ENCODE peak calls at places on chromosomes 1 and 21, in four cellular contexts. J is H1, E is neuronal stem cell, R is IMR-90. X is an unnamed sample.

GRCh38 chr1:83918688-83919285 is 80.1 kb downstream of the TTLL7 start:
- DNase-seq in J (no peak), E (no peak), R (no peak), X (no peak)

GRCh38 chr1:232327296-232327695 is 302.6 kb downstream of the SIPA1L2 start:
- DNase-seq in J (no peak), E (no peak), R (no peak), X (no peak)

GRCh38 chr1:175749075-175749474 is 5.7 kb upstream of the TNR start:
- DNase-seq in J (no peak), E (no peak), R (no peak), X (no peak)

GRCh38 chr1:202547215-202547614 is 163.0 kb downstream of the SYT2 start:
- DNase-seq in J (no peak), E (no peak), R (no peak), X (no peak)

GRCh38 chr1:6157528-6158174 is 22.5 kb downstream of the CHD5 start:
- DNase-seq in J (no peak), E (no peak), R (peak; percentile 47), X (peak; percentile 93)

GRCh38 chr1:64849942-64850341 is 105.1 kb downstream of the RAVER2 start:
- DNase-seq in J (no peak), E (no peak), R (no peak), X (no peak)

GRCh38 chr1:20216574-20216973 is 30.3 kb upstream of the PLA2G2C start:
- DNase-seq in J (no peak), E (no peak), R (peak; percentile 10), X (peak; percentile 75)

GRCh38 chr1:226568077-226568831 is 19.7 kb downstream of the STUM start:
- DNase-seq in J (no peak), E (no peak), R (no peak), X (no peak)

GRCh38 chr1:31736675-31737074 is 27.5 kb downstream of the ADGRB2 start:
- DNase-seq in J (no peak), E (no peak), R (no peak), X (no peak)

GRCh38 chr1:183630748-183631147 is 4.8 kb downstream of the ARPC5 start:
- DNase-seq in J (no peak), E (no peak), R (peak; percentile 36), X (no peak)

GRCh38 chr1:47593001-47593568 is 155.2 kb downstream of the FOXD2 start:
- DNase-seq in J (no peak), E (no peak), R (no peak), X (no peak)

GRCh38 chr1:84847253-84848247 is 45.5 kb downstream of the LPAR3 start:
- DNase-seq in J (no peak), E (no peak), R (peak; percentile 96), X (peak; percentile 70)

GRCh38 chr1:7223334-7224080 is 438.3 kb downstream of the CAMTA1 start:
- DNase-seq in J (no peak), E (no peak), R (peak; percentile 97), X (no peak)

GRCh38 chr1:222919478-222919865 is 104.6 kb downstream of the DISP1 start:
- DNase-seq in J (no peak), E (no peak), R (peak; percentile 83), X (no peak)

GRCh38 chr1:246012271-246012854 is 494.7 kb downstream of the SMYD3 start:
- DNase-seq in J (no peak), E (peak; percentile 31), R (peak; percentile 51), X (peak; percentile 79)

GRCh38 chr21:42437786-42438185 is 34.1 kb downstream of the UBASH3A start:
- DNase-seq in J (no peak), E (peak; percentile 20), R (peak; percentile 2), X (peak; percentile 38)

GRCh38 chr1:17776426-17776825 is 21.3 kb downstream of the ACTL8 start:
- DNase-seq in J (no peak), E (no peak), R (no peak), X (no peak)

GRCh38 chr1:2228684-2229031 is 539 bp downstream of the SKI start:
- DNase-seq in J (no peak), E (no peak), R (no peak), X (peak; percentile 46)

GRCh38 chr1:225709101-225709500 is 56.2 kb upstream of the ENAH start:
- DNase-seq in J (no peak), E (no peak), R (no peak), X (no peak)

GRCh38 chr21:31873696-31874599 is 1.1 kb downstream of the HUNK start:
- DNase-seq in J (no peak), E (peak; percentile 62), R (peak; percentile 33), X (no peak)

GRCh38 chr1:212188599-212189351 is 96.4 kb upstream of the PPP2R5A start:
- DNase-seq in J (no peak), E (no peak), R (no peak), X (peak; percentile 93)

GRCh38 chr1:53946252-53947171 is at the start of gene LRRC42:
- DNase-seq in J (peak; percentile 34), E (no peak), R (no peak), X (no peak)

GRCh38 chr1:219710529-219711194 is 97.8 kb upstream of the ZC3H11B start:
- DNase-seq in J (no peak), E (no peak), R (peak; percentile 84), X (peak; percentile 65)

GRCh38 chr1:210428696-210429095 is 100.0 kb downstream of the HHAT start:
- DNase-seq in J (no peak), E (no peak), R (no peak), X (no peak)

GRCh38 chr1:26203642-26204318 is 13.4 kb downstream of the CATSPER4 start:
- DNase-seq in J (no peak), E (no peak), R (no peak), X (no peak)

GRCh38 chr21:45029298-45029967 is 44.9 kb upstream of the ADARB1 start:
- DNase-seq in J (no peak), E (no peak), R (no peak), X (no peak)

GRCh38 chr1:2112280-2112701 is 62.1 kb downstream of the PRKCZ start:
- DNase-seq in J (no peak), E (no peak), R (no peak), X (no peak)

GRCh38 chr1:227790868-227791267 is 24.6 kb upstream of the PRSS38 start:
- DNase-seq in J (no peak), E (no peak), R (no peak), X (peak; percentile 21)

GRCh38 chr1:65480684-65481405 is 60.4 kb downstream of the LEPR start:
- DNase-seq in J (no peak), E (no peak), R (no peak), X (no peak)

GRCh38 chr1:159939603-159940002 is 5.8 kb downstream of the IGSF9 start:
- DNase-seq in J (no peak), E (no peak), R (no peak), X (no peak)

GRCh38 chr1:48889615-48890014 is 112.9 kb upstream of the BEND5 start:
- DNase-seq in J (no peak), E (no peak), R (no peak), X (no peak)

GRCh38 chr1:204959374-204959773 is 83.6 kb upstream of the CNTN2 start:
- DNase-seq in J (no peak), E (no peak), R (no peak), X (no peak)

GRCh38 chr1:14165289-14165867 is 433.1 kb upstream of the KAZN start:
- DNase-seq in J (no peak), E (no peak), R (no peak), X (no peak)

GRCh38 chr1:232629250-232630046 is 485 bp downstream of the SIPA1L2 start:
- DNase-seq in J (no peak), E (no peak), R (no peak), X (peak; percentile 4)

GRCh38 chr1:34885405-34886247 is 26.1 kb upstream of the SMIM12 start:
- DNase-seq in J (peak; percentile 25), E (peak; percentile 43), R (no peak), X (peak; percentile 4)

GRCh38 chr1:181099152-181100014 is 10.9 kb downstream of the IER5 start:
- DNase-seq in J (no peak), E (no peak), R (peak; percentile 47), X (no peak)

GRCh38 chr1:37486680-37487618 is 12.6 kb downstream of the ZC3H12A start:
- DNase-seq in J (no peak), E (peak; percentile 69), R (peak; percentile 65), X (peak; percentile 64)

GRCh38 chr1:36258960-36259344 is 34.7 kb downstream of the THRAP3 start:
- DNase-seq in J (no peak), E (no peak), R (peak; percentile 36), X (no peak)

GRCh38 chr1:155193275-155193990 is 14.3 kb downstream of the THBS3 start:
- DNase-seq in J (no peak), E (peak; percentile 91), R (peak; percentile 81), X (peak; percentile 96)

GRCh38 chr1:93575586-93576271 is 105.9 kb downstream of the BCAR3 start:
- DNase-seq in J (no peak), E (peak; percentile 41), R (no peak), X (peak; percentile 96)

GRCh38 chr1:218369688-218370511 is 24.8 kb downstream of the TGFB2 start:
- DNase-seq in J (no peak), E (no peak), R (peak; percentile 86), X (peak; percentile 90)
- H2BK120ac ChIP-seq in J (no peak overlapping the region), E (no peak overlapping the region), R (peak overlapping the region; percentile 72), X (peak overlapping the region; percentile 11)

GRCh38 chr1:38512024-38512623 is 347.4 kb downstream of the RRAGC start:
- DNase-seq in J (no peak), E (no peak), R (no peak), X (no peak)
- H2AFZ ChIP-seq in J (no peak overlapping the region), E (no peak overlapping the region), R (no peak overlapping the region), X (no peak overlapping the region)

GRCh38 chr1:169118227-169118626 is 11.7 kb downstream of the ATP1B1 start:
- DNase-seq in J (no peak), E (no peak), R (no peak), X (peak; percentile 19)
- H2BK120ac ChIP-seq in J (no peak overlapping the region), E (no peak overlapping the region), R (peak overlapping the region; percentile 25), X (no peak overlapping the region)

GRCh38 chr1:196891251-196891650 is 3.4 kb downstream of the CFHR4 start:
- DNase-seq in J (no peak), E (no peak), R (no peak), X (peak; percentile 4)

GRCh38 chr1:196902344-196902743 is 14.5 kb downstream of the CFHR4 start:
- DNase-seq in J (no peak), E (no peak), R (no peak), X (no peak)

GRCh38 chr1:196890668-196891067 is 2.8 kb downstream of the CFHR4 start:
- DNase-seq in J (no peak), E (no peak), R (no peak), X (no peak)

GRCh38 chr1:196897158-196897828 is 9.4 kb downstream of the CFHR4 start:
- DNase-seq in J (peak; percentile 19), E (no peak), R (no peak), X (no peak)

GRCh38 chr1:196896355-196896754 is 8.5 kb downstream of the CFHR4 start:
- DNase-seq in J (no peak), E (no peak), R (no peak), X (peak; percentile 58)
- H2AFZ ChIP-seq in J (peak overlapping the region; percentile 95), E (no peak overlapping the region), R (no peak overlapping the region), X (no peak overlapping the region)

DNA sequence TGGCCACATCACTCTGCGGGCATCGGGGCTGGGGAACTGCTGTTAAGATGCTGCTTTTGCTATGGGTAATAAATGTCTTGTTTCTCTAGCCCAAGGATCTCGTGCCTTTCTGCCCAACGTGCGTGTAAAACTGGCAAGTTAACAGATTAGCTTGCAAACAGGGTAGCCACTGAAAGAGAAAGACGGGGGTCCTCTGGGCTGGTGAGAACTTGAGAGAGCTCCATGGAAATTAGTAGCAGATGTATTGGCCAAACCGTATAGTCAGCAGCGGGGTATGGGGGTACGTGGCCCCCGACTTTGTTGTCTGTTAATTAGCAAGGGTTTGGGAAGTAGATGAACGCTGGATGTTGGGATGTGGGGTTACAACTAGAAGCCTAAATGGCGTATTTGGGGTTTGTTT is 32.1 kb upstream of the C1orf174 start:
- DNase-seq in J (no peak), E (no peak), R (no peak), X (no peak)
- H2BK120ac ChIP-seq in J (no peak overlapping the region), E (no peak overlapping the region), R (no peak overlapping the region), X (no peak overlapping the region)

GRCh38 chr1:46131093-46131492 is 1.3 kb downstream of the PIK3R3 start:
- DNase-seq in J (no peak), E (no peak), R (peak; percentile 28), X (no peak)
- H2AFZ ChIP-seq in J (no peak overlapping the region), E (no peak overlapping the region), R (no peak overlapping the region), X (no peak overlapping the region)

X was measured in trophoblast cell.